ENCODE peak calls at places on chromosome 17, in four cellular contexts. X is mesenchymal stem cell, U is H1, Z is neuronal stem cell. F is an unnamed sample.

GRCh38 chr17:7838291-7839075 is 4.5 kb downstream of the KDM6B start:
- DNase-seq in Z (peak), U (no peak), X (peak), F (peak)

GRCh38 chr17:7258731-7259554 is 3.3 kb downstream of the CLDN7 start:
- DNase-seq in X (no peak), U (no peak), Z (no peak), F (no peak)

GRCh38 chr17:8345052-8345690 is 5.5 kb downstream of the ODF4 start:
- DNase-seq in Z (no peak), U (no peak), X (no peak), F (peak)

GRCh38 chr17:8324132-8324531 is 14.1 kb downstream of the ARHGEF15 start:
- DNase-seq in X (no peak), U (no peak), Z (no peak), F (no peak)

GRCh38 chr17:20926532-20926931 is 116.3 kb downstream of the USP22 start:
- DNase-seq in X (no peak), U (no peak), Z (no peak), F (no peak)

GRCh38 chr17:72732893-72733618 is 359.4 kb downstream of the SLC39A11 start:
- DNase-seq in Z (no peak), U (no peak), X (no peak), F (no peak)

GRCh38 chr17:17849147-17849820 is 12.5 kb upstream of the SREBF1 start:
- DNase-seq in X (no peak), Z (no peak), U (no peak), F (no peak)

GRCh38 chr17:46160169-46160568 is 33.1 kb downstream of the KANSL1 start:
- DNase-seq in Z (no peak), U (no peak), X (no peak), F (no peak)

DNA sequence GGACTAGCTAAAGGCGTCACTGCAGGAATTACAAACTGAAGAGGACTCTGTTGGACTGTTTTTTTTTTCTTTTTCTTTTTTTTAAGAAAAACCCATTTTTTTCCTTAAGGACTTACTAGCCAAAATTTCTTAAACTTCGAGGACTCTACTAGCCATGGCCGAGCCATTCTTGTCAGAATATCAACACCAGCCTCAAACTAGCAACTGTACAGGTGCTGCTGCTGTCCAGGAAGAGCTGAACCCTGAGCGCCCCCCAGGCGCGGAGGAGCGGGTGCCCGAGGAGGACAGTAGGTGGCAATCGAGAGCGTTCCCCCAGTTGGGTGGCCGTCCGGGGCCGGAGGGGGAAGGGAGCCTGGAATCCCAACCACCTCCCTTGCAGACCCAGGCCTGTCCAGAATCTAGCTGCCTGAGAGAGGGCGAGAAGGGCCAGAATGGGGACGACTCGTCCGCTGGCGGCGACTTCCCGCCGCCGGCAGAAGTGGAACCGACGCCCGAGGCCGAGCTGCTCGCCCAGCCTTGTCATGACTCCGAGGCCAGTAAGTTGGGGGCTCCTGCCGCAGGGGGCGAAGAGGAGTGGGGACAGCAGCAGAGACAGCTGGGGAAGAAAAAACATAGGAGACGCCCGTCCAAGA is 878 bp downstream of the HEXIM1 start:
- DNase-seq in Z (peak), U (no peak), X (peak), F (peak)
- H4K8ac ChIP-seq in Z (no peak), U (peak), X (peak), F (no peak)

GRCh38 chr17:57531648-57532486 is 213.2 kb downstream of the CCDC182 start:
- DNase-seq in X (no peak), U (no peak), Z (no peak), F (no peak)

GRCh38 chr17:57530508-57530907 is 214.6 kb downstream of the CCDC182 start:
- DNase-seq in U (no peak), X (peak), Z (no peak), F (no peak)

GRCh38 chr17:57530026-57530425 is 215.1 kb downstream of the CCDC182 start:
- DNase-seq in U (no peak), Z (no peak), X (no peak), F (no peak)

GRCh38 chr17:57532556-57532955 is 212.5 kb downstream of the CCDC182 start:
- DNase-seq in U (no peak), X (no peak), Z (no peak), F (no peak)

DNA sequence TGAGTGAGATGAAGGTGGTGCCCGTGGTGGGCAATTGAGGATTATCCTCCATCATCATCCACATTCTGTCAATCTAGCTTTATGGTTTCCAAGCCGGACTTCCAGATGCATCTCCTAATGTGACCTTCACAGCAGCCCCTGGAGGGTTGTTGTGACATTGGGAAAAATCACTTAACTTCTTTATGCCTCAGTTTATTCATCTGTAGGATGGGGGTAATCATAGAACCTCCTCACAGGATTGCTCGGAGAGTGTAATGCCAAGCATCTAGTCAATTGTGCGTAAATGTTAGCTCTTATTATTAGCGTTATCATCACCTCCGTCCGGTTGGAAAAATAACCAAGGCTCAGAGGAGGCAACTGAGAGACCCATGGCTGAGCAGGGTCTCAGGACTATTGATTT is 214.0 kb downstream of the CCDC182 start:
- DNase-seq in U (no peak), X (no peak), Z (no peak), F (no peak)
- H2BK12ac ChIP-seq in U (no peak), X (peak), Z (no peak), F (no peak)

DNA sequence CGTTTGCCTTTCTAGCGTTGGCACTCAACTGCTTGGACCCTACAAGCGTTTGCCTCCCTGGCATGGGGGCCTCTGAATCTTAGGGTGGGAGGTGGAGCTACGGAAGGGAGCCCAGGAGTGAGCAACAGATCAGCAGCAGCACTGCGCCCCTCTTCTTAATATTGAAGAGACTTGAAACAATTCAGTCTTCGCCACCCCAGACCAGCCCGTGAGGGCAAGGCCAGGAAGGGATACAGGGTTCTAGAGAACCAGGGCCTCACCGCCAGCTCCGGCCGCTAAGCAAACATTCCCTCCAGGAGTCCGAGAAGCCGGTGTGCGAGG is 1.5 kb upstream of the GPRC5C start:
- DNase-seq in U (no peak), X (no peak), Z (no peak), F (no peak)
- H3K27ac ChIP-seq in U (no peak), X (peak), Z (peak), F (no peak)

DNA sequence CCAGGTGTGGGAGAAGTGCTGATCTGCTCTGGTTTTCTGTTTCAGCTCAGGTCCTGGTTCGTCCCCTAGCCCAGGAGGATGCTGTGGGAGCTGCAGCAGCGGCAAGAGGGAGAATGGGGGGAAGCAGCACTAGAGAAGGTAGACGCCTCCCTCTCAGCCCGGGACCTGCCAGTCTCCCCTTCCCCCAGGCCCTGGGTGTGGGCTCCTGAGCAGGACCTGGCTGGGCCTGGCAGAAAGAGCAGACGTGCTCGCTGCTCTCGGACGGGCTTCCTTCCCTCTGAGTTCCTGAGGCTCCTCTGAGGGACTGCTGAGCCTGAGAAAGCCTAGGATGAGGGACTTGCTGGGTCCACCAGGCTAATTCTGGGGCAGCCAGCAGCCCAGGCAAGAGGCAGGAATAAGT is 3.1 kb downstream of the PRCD start:
- DNase-seq in U (no peak), Z (no peak), X (no peak), F (no peak)
- H4K8ac ChIP-seq in U (peak), Z (no peak), X (peak), F (no peak)

GRCh38 chr17:13204607-13205237 is 186.9 kb upstream of the ELAC2 start:
- DNase-seq in X (no peak), U (no peak), Z (no peak), F (no peak)
- H2BK12ac ChIP-seq in X (no peak), U (no peak), Z (no peak), F (no peak)